ENCODE peak calls at places on chromosomes 13 and 19, in four cellular contexts. D is mammary epithelial cell, E is PC-3, O is vagina. K is an unnamed sample.

GRCh38 chr19:5961969-5962945 is 15.7 kb downstream of the RANBP3 start:
- DNase-seq in D (no peak), O (no peak), E (peak), K (peak)

GRCh38 chr13:97435297-97435682 is 1.3 kb downstream of the RAP2A start:
- DNase-seq in D (no peak), O (no peak), E (no peak), K (no peak)

GRCh38 chr13:59452189-59452588 is 711.5 kb downstream of the DIAPH3 start:
- DNase-seq in D (no peak), O (no peak), E (no peak), K (no peak)

GRCh38 chr19:4390017-4390861 is 10.1 kb downstream of the SH3GL1 start:
- DNase-seq in D (peak), O (no peak), E (no peak), K (no peak)

GRCh38 chr19:14550201-14550754 is 20.9 kb downstream of the TECR start:
- DNase-seq in D (peak), O (no peak), E (peak), K (peak)

GRCh38 chr13:112060899-112061366 is 6.0 kb upstream of the SOX1 start:
- DNase-seq in O (no peak), E (no peak), D (no peak), K (no peak)

GRCh38 chr19:3942790-3943409 is 10.0 kb downstream of the NMRK2 start:
- DNase-seq in E (peak), O (no peak), D (no peak), K (no peak)

GRCh38 chr13:29162638-29163037 is 342.5 kb downstream of the MTUS2 start:
- DNase-seq in E (peak), O (no peak), D (no peak), K (no peak)

GRCh38 chr13:65789815-65790214 is 1440.3 kb downstream of the PCDH9 start:
- DNase-seq in O (no peak), D (no peak), E (peak), K (peak)

GRCh38 chr13:27110056-27110746 is 61.4 kb downstream of the USP12 start:
- DNase-seq in D (no peak), O (no peak), E (peak), K (no peak)

GRCh38 chr19:55099557-55100506 is 17.6 kb downstream of the PPP1R12C start:
- DNase-seq in O (no peak), D (no peak), E (peak), K (no peak)

GRCh38 chr13:70107498-70108271 is at the start of gene ATXN8OS:
- DNase-seq in O (no peak), D (peak), E (no peak), K (no peak)

GRCh38 chr13:31588331-31588730 is 151.0 kb upstream of the RXFP2 start:
- DNase-seq in D (no peak), E (no peak), O (no peak), K (no peak)

GRCh38 chr19:35403116-35403760 is 32.4 kb downstream of the GPR42 start:
- DNase-seq in D (no peak), O (no peak), E (no peak), K (no peak)

GRCh38 chr13:63184693-63185092 is 1769.0 kb upstream of the PCDH20 start:
- DNase-seq in D (no peak), O (no peak), E (peak), K (peak)

GRCh38 chr13:79807554-79807953 is 326.6 kb downstream of the NDFIP2 start:
- DNase-seq in E (no peak), D (no peak), O (no peak), K (no peak)

GRCh38 chr13:85419611-85420010 is 379.6 kb downstream of the SLITRK6 start:
- DNase-seq in E (no peak), O (no peak), D (peak), K (peak)

GRCh38 chr13:68304287-68304893 is 1074.3 kb upstream of the PCDH9 start:
- DNase-seq in O (no peak), D (peak), E (peak), K (peak)

GRCh38 chr19:21940684-21941083 is 70.1 kb downstream of the ZNF208 start:
- DNase-seq in D (no peak), O (no peak), E (no peak), K (no peak)

GRCh38 chr13:28177327-28177726 is 39.0 kb downstream of the PAN3 start:
- DNase-seq in D (no peak), O (no peak), E (no peak), K (no peak)

GRCh38 chr13:72253754-72254153 is 386.8 kb upstream of the DACH1 start:
- DNase-seq in E (peak), O (no peak), D (no peak), K (peak)

GRCh38 chr13:72261732-72262131 is 394.7 kb upstream of the DACH1 start:
- DNase-seq in E (no peak), O (no peak), D (no peak), K (no peak)

GRCh38 chr13:72259528-72259927 is 392.5 kb upstream of the DACH1 start:
- DNase-seq in D (no peak), O (no peak), E (no peak), K (no peak)

GRCh38 chr13:72258340-72258981 is 391.5 kb upstream of the DACH1 start:
- DNase-seq in E (no peak), O (no peak), D (no peak), K (no peak)

GRCh38 chr13:72255908-72256307 is 388.9 kb upstream of the DACH1 start:
- DNase-seq in O (no peak), E (peak), D (peak), K (peak)
- TF ChIP-seq CTCF in O (no peak), E (peak), D (peak), K (peak)

DNA sequence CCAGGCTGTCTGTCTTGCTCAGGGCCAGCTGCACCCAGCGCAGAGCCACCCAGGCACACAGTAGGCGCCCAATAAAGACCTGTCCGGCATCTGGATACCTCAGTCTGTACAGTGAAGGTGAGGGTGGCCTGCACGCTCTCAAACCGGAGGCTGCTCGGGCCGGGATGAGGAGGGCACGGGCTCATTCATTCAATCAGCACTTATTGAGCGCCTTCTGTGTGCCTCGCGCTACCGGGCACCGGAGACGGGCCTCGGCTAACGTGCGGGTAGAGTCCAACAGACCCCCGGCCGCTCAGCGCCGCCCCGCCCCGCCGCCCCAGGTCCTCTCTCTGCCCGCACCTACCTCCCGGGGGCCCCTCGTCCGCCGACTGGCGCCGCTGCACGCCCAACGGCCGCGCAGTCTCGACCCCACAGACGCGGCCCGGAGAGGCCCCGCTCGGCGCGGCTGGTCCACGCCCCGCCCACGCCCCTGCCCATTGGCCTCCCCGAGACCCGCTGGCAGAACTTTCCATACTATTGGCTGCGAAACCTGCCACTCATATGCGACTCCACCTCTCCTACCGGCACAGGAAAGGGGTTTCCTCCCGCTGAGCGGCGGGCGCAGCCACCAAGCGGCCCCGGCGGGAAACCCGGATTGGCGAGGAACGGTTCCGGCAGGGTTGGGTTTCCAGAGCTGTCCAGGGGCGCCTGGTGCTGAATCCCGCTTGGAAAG is at the start of gene SLC39A3:
- DNase-seq in O (peak), D (peak), E (peak), K (peak)
- TF ChIP-seq CTCF in O (peak), D (peak), E (no peak), K (no peak)

GRCh38 chr19:45090598-45090997 is 2.4 kb upstream of the PPP1R37 start:
- DNase-seq in D (no peak), E (no peak), O (no peak), K (no peak)

GRCh38 chr19:45094707-45095106 is 1.7 kb downstream of the PPP1R37 start:
- DNase-seq in D (no peak), E (no peak), O (no peak), K (no peak)

GRCh38 chr19:45091031-45091918 is 1.7 kb upstream of the PPP1R37 start:
- DNase-seq in D (peak), E (peak), O (peak), K (peak)

GRCh38 chr19:45094158-45094557 is 1.2 kb downstream of the PPP1R37 start:
- DNase-seq in O (no peak), D (no peak), E (no peak), K (no peak)

GRCh38 chr19:45092747-45093678 is at the start of gene PPP1R37:
- DNase-seq in O (peak), E (peak), D (peak), K (peak)
- TF ChIP-seq CTCF in O (no peak), E (peak), D (peak), K (peak)

GRCh38 chr19:11196406-11197287 is 698 bp downstream of the KANK2 start:
- DNase-seq in O (no peak), E (peak), D (no peak), K (peak)

GRCh38 chr19:11195681-11196080 is 1.7 kb downstream of the KANK2 start:
- DNase-seq in E (no peak), O (no peak), D (no peak), K (no peak)

GRCh38 chr19:11198769-11199469 is 1.6 kb upstream of the KANK2 start:
- DNase-seq in E (no peak), D (no peak), O (no peak), K (no peak)

GRCh38 chr19:11198175-11198534 is 810 bp upstream of the KANK2 start:
- DNase-seq in D (no peak), O (no peak), E (no peak), K (no peak)

DNA sequence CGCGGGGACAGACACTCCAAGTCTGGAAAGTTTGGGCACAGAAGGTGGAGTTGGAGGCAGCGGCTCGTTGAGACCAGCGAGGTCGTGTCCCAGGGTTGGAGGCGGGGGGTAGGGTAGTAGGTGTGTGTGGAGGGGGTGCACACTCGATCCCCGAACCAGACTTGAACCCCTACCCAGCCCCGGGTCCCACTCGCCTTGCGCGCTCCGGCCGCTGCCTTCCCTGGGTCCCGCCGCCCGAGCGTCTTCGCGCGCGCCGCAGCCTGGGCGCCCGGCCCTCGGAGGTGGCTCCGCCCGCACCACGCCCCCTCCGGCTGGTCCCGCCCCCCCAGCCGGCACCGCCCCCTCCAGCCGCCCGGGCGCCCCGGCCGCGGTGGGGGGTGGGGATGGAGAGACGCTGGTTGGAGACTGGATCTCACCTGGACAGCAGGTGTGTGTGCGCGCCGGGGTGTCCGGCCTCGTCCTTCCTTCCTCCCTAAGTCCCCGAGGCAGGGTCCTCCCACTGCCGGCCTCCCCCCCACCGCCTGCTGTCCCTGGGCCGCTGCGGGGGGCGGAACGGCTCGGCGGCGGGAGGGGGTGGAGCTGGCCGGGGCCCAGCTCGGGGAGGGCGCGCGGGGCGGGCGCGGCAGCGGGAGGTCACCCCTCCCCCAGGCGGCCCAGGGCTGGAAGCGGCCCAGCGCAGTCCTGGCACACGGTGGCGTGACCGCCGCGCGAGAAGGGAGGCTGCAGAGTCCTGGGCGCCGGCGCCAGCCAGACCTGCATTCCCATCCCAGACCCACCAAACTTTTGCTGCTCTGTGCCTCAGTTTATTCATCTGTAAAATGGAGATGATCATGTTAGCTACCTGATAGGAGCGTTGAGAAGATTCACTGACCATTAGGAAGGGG is at the start of gene KANK2:
- DNase-seq in D (peak), O (no peak), E (peak), K (peak)
- TF ChIP-seq CTCF in D (no peak), O (no peak), E (no peak), K (no peak)

GRCh38 chr19:45448425-45448756 is 19.4 kb upstream of the FOSB start:
- DNase-seq in D (no peak), E (no peak), O (no peak), K (no peak)

GRCh38 chr19:45450042-45450380 is 17.8 kb upstream of the FOSB start:
- DNase-seq in E (no peak), D (no peak), O (no peak), K (no peak)

GRCh38 chr19:45448887-45449299 is 18.9 kb upstream of the FOSB start:
- DNase-seq in E (peak), D (peak), O (no peak), K (peak)

GRCh38 chr19:45451181-45451849 is 16.5 kb upstream of the FOSB start:
- DNase-seq in O (no peak), D (peak), E (peak), K (peak)

GRCh38 chr19:45451850-45452387 is 15.9 kb upstream of the FOSB start:
- DNase-seq in E (no peak), D (no peak), O (no peak), K (no peak)
- TF ChIP-seq CTCF in E (no peak), D (no peak), O (no peak), K (no peak)

GRCh38 chr19:11659612-11660011 is 62.3 kb downstream of the ZNF627 start:
- DNase-seq in O (no peak), E (peak), D (peak), K (peak)
- TF ChIP-seq CTCF in O (no peak), E (peak), D (peak), K (peak)

GRCh38 chr13:40789275-40790231 is at the start of gene SLC25A15:
- DNase-seq in D (peak), E (peak), O (no peak), K (peak)
- TF ChIP-seq CTCF in D (no peak), E (no peak), O (no peak), K (no peak)